ENCODE peak calls at places on chromosomes 12 and 14, in four cellular contexts. M is GM12878, D is endothelial cell of umbilical vein, F is K562. X is an unnamed sample.
A peak's percentile ranks its signal among the peaks of the same experiment; 100 is the strongest.

GRCh38 chr14:104698688-104699425 is 9.4 kb downstream of the INF2 start:
- DNase-seq in D (no peak), M (no peak), F (no peak), X (no peak)

GRCh38 chr12:126668961-126669360 is 1598.0 kb upstream of the TMEM132C start:
- DNase-seq in D (no peak), F (no peak), M (no peak), X (no peak)

GRCh38 chr12:39459027-39459434 is 16.1 kb upstream of the KIF21A start:
- DNase-seq in D (no peak), M (no peak), F (no peak), X (no peak)

GRCh38 chr12:24952389-24952788 is 3.5 kb upstream of the BCAT1 start:
- DNase-seq in D (no peak), M (no peak), F (no peak), X (no peak)

GRCh38 chr12:131219173-131220006 is 265.7 kb downstream of the ADGRD1 start:
- DNase-seq in F (no peak), D (no peak), M (no peak), X (no peak)

GRCh38 chr12:116381744-116382455 is 104.4 kb upstream of the MED13L start:
- DNase-seq in M (no peak), D (peak; percentile 89), F (no peak), X (peak; percentile 98)

GRCh38 chr12:59431266-59431665 is 164.6 kb upstream of the SLC16A7 start:
- DNase-seq in M (no peak), F (no peak), D (peak; percentile 11), X (peak; percentile 2)

GRCh38 chr14:51342226-51342625 is 102.2 kb downstream of the TMX1 start:
- DNase-seq in D (peak; percentile 26), M (no peak), F (no peak), X (peak; percentile 56)

GRCh38 chr12:114920828-114921579 is 237.0 kb upstream of the TBX3 start:
- DNase-seq in M (no peak), D (no peak), F (no peak), X (peak; percentile 46)

DNA sequence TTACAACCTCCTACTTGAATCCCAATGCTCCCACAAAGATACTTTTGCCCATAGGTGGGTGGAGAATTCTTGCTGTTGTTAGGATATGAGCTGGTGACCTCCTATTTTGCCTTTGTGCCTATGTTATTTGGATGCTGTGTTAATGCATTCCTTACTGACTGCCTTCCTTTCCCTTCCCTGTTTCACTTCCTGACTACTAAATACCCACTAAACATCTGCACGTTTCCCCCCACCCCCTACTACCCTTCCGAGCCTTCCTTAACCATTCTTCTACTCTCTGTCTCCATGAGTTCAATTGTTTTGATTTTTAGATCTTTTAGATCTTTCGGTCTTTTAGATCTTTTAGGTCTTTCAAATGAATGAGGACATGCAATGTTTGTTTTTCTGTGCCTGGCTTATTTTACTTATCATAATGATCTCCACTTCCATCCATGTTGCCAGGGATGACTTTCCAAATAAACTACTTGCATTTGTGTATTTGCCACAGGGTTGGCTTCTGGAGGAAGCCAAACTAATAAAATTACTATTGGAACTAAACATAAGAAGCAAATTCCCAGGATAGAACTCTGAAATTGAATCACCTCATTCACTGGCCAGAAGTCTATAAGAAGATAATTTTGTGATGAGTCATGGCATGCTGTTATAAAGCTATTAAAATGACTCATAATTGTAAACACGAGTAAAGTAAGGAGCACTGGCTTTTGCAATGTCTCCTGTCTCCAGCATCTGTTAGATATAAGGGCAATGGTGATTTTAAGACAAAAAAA is 586.2 kb downstream of the LRFN5 start:
- DNase-seq in M (no peak), D (peak; percentile 80), F (no peak), X (peak; percentile 98)
- TF ChIP-seq FOS in M (no peak), D (peak; percentile 98), F (no peak), X (peak; percentile 100)

GRCh38 chr14:90732723-90733122 is 83.5 kb downstream of the TTC7B start:
- DNase-seq in F (no peak), D (no peak), M (no peak), X (no peak)
- TF ChIP-seq FOS in F (no peak), D (no peak), M (no peak), X (no peak)

DNA sequence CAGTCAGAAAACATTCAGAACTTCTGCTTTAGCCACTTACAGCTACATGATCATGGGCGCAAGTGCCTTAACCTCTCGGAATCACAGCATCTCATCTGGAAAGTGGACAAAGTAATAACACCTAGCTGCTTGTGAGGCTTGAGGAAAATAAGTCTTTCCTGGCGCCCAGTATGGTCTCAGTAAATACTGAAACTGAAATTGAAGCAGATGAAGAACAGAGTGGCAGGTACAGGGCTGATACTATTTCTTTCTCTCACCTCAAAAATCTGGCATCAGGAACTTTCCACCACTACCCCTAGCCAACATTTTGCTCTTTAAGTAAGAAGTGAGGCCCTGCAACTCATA is 129.6 kb upstream of the FUT8 start:
- DNase-seq in M (no peak), F (no peak), D (no peak), X (no peak)
- TF ChIP-seq FOS in M (no peak), F (no peak), D (no peak), X (no peak)

GRCh38 chr12:11991604-11992003 is 79.1 kb upstream of the BCL2L14 start:
- DNase-seq in D (no peak), F (no peak), M (no peak), X (no peak)
- TF ChIP-seq FOS in D (no peak), F (no peak), M (no peak), X (no peak)

GRCh38 chr12:15700595-15700994 is 88.6 kb downstream of the EPS8 start:
- DNase-seq in F (no peak), M (peak; percentile 46), D (peak; percentile 93), X (peak; percentile 95)

GRCh38 chr12:15699886-15700285 is 89.3 kb downstream of the EPS8 start:
- DNase-seq in F (no peak), M (no peak), D (peak; percentile 15), X (no peak)

GRCh38 chr12:15701212-15701611 is 88.0 kb downstream of the EPS8 start:
- DNase-seq in D (peak; percentile 83), M (no peak), F (no peak), X (peak; percentile 70)

GRCh38 chr12:15698377-15698867 is 90.8 kb downstream of the EPS8 start:
- DNase-seq in F (no peak), M (no peak), D (peak; percentile 55), X (no peak)

DNA sequence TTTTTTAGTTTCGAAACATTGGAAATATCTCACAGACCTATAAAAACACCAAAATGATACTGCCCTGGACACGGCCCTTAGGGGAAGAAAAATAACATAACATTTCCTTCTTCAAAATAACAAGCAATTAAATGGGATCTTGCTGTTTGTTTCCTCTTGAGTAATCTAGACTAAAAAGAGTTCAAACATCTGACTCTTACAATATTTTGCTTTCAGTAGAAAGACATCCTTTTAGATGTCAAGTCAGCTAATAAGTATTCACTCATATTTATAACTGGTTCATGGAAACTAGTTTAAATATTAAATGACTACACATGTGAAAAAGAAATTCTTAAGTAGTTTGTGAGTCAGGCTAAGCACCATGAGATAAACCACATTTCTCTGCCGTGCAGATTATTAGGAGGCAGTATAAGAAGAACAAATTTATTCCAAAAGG is 87.4 kb downstream of the EPS8 start:
- DNase-seq in M (no peak), F (no peak), D (peak; percentile 88), X (peak; percentile 68)
- TF ChIP-seq FOS in M (no peak), F (no peak), D (no peak), X (no peak)

GRCh38 chr12:65499167-65499566 is 220.7 kb downstream of the MSRB3 start:
- DNase-seq in M (no peak), D (no peak), F (no peak), X (no peak)
- TF ChIP-seq FOS in M (no peak), D (no peak), F (no peak), X (no peak)

DNA sequence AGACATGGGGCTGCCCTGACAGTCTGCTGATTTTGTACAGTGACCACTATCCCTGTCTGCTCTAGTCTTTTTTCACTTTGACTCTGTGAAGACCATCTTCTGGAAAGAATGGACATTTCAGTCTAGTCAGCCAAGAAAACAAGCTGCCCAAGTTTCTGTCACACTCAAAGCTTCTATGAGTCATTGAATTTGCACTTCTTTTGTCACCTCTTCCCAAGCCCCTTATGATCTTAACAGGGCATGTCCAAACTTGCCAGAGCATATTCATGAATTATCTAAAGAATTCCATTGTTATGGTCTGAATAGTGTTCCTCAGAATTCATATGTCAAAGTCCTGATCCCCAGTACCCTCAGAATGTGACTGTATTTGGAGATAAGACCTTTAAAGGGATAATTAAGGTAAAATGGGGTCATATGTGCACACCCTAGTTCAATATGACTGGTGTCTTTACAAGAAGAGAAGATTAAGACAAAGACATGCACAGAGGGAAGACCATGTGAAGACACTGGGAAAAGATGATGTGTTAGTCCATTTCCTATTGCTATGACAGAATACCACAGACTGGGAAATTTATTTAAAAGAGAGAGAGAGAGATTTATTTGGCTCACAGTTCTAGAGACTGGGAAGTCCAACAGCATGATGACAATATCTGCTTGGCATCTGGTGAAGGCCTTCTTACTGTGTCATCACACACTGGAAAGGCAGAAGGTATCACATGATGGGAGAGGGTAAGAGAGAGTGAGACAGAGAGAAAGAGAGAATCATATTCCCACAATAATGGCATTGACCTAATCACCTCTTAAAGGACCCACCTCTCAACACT is 242.6 kb downstream of the BTG1 start:
- DNase-seq in F (no peak), M (no peak), D (no peak), X (peak; percentile 46)
- TF ChIP-seq FOS in F (no peak), M (no peak), D (peak; percentile 13), X (no peak)

X was measured in IMR-90.